ENCODE peak calls at places on chromosome 11, in four cellular contexts. D, X, I and V are unnamed samples. For H3K4me1 and H3K27me3, the result is how much of the 10 kb centered on the place peaks cover.

GRCh38 chr11:8934735-8935478 is 2.2 kb upstream of the C11orf16 start:
- DNase-seq in D (peak), X (no peak), I (peak), V (peak)

GRCh38 chr11:128903248-128904041 is 12.3 kb downstream of the KCNJ5 start:
- DNase-seq in D (peak), X (no peak), I (peak), V (peak)

GRCh38 chr11:75107187-75107586 is 10.5 kb upstream of the OR2AT4 start:
- DNase-seq in D (peak), X (no peak), I (no peak), V (no peak)

GRCh38 chr11:78187366-78188011 is 937 bp downstream of the KCTD21 start:
- DNase-seq in D (no peak), X (peak), I (no peak), V (no peak)

GRCh38 chr11:94806436-94806835 is 38.3 kb downstream of the AMOTL1 start:
- DNase-seq in D (peak), X (no peak), I (no peak), V (no peak)

GRCh38 chr11:45354976-45355705 is 69.0 kb upstream of the SYT13 start:
- DNase-seq in D (peak), X (peak), I (peak), V (no peak)

GRCh38 chr11:66715346-66716085 is 13.5 kb downstream of the SPTBN2 start:
- DNase-seq in D (no peak), X (no peak), I (no peak), V (no peak)

GRCh38 chr11:73661035-73661628 is 14.8 kb downstream of the PLEKHB1 start:
- DNase-seq in D (peak), X (peak), I (peak), V (peak)

GRCh38 chr11:86508604-86509471 is 134.2 kb downstream of the CCDC81 start:
- DNase-seq in D (peak), X (no peak), I (peak), V (no peak)

GRCh38 chr11:87455180-87455579 is 417.4 kb downstream of the TMEM135 start:
- DNase-seq in D (no peak), X (no peak), I (no peak), V (no peak)

GRCh38 chr11:76768091-76769047 is 14.8 kb upstream of the TSKU start:
- DNase-seq in D (peak), X (peak), I (peak), V (peak)

GRCh38 chr11:28350216-28350615 is 242.0 kb downstream of the METTL15 start:
- DNase-seq in D (no peak), X (no peak), I (no peak), V (no peak)

GRCh38 chr11:68584991-68585524 is 99.3 kb upstream of the GAL start:
- DNase-seq in D (peak), X (no peak), I (no peak), V (no peak)

GRCh38 chr11:92846542-92847125 is 122.8 kb upstream of the MTNR1B start:
- DNase-seq in D (peak), X (no peak), I (no peak), V (no peak)

GRCh38 chr11:130609121-130610035 is 160.9 kb downstream of the ADAMTS15 start:
- DNase-seq in D (no peak), X (peak), I (no peak), V (no peak)

GRCh38 chr11:132114185-132114584 is 743.8 kb downstream of the NTM start:
- DNase-seq in D (no peak), X (no peak), I (no peak), V (peak)

GRCh38 chr11:79441159-79441875 is 487 bp upstream of the TENM4 start:
- DNase-seq in D (peak), X (no peak), I (no peak), V (no peak)

GRCh38 chr11:117175781-117176180 is 2.8 kb upstream of the SIDT2 start:
- DNase-seq in D (no peak), X (no peak), I (no peak), V (no peak)

GRCh38 chr11:117296881-117297280 is 5.7 kb downstream of the BACE1-AS start:
- DNase-seq in D (no peak), X (no peak), I (no peak), V (no peak)

GRCh38 chr11:7257744-7258143 is 6.0 kb downstream of the SYT9 start:
- DNase-seq in D (no peak), X (no peak), I (no peak), V (no peak)

GRCh38 chr11:127873478-127873877 is 713.9 kb downstream of the ETS1 start:
- DNase-seq in D (no peak), X (no peak), I (no peak), V (no peak)

GRCh38 chr11:76225122-76225584 is 18.9 kb upstream of the WNT11 start:
- DNase-seq in D (no peak), X (no peak), I (no peak), V (no peak)

GRCh38 chr11:118979434-118979833 is 7.9 kb downstream of the FOXR1 start:
- DNase-seq in D (no peak), X (no peak), I (no peak), V (no peak)

GRCh38 chr11:42462558-42463310 is 849.1 kb upstream of the API5 start:
- DNase-seq in D (peak), X (no peak), I (peak), V (no peak)

GRCh38 chr11:46393231-46393616 is 1.6 kb upstream of the CHRM4 start:
- DNase-seq in D (no peak), X (peak), I (no peak), V (no peak)

GRCh38 chr11:122690292-122690691 is 34.8 kb downstream of the UBASH3B start:
- DNase-seq in D (no peak), X (no peak), I (no peak), V (no peak)
- H3K4me1 ChIP-seq in D (under half), X (under half), I (under half), V (under half)

GRCh38 chr11:20156876-20157613 is 3.2 kb downstream of the DBX1 start:
- DNase-seq in D (no peak), X (no peak), I (no peak), V (no peak)

GRCh38 chr11:20156280-20156875 is 3.9 kb downstream of the DBX1 start:
- DNase-seq in D (no peak), X (no peak), I (no peak), V (no peak)

GRCh38 chr11:20154381-20154780 is 5.9 kb downstream of the DBX1 start:
- DNase-seq in D (peak), X (no peak), I (no peak), V (peak)

GRCh38 chr11:20157768-20158167 is 2.5 kb downstream of the DBX1 start:
- DNase-seq in D (no peak), X (no peak), I (no peak), V (no peak)

DNA sequence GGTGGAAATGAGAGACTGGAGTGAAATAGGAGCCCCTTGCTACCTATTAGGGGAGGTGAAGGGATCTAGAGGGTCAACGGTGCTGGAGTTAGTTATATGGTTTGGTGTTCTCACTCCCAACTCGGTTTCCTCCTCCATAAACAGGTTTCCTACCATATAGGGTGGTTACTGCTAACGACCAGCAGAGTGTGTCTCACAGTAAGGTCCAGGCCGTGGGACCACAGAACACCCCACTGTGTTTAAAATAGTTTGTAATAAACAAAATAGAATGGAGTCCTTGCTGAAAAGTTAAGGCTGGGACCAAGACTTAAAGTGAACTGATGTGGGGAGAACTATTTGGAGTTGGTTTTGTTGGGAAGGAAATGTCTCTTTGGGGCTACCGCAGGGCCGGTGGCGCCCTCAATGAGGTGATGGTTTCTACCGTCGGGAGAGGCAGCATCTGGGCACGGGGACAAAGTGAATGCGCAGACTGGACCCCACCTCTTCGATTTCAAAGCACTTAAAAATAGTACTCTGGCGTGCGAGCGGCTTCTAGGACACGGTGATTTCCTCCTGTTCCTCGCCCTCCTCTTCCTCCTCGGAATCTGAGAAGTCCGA is 4.5 kb downstream of the DBX1 start:
- DNase-seq in D (no peak), X (no peak), I (no peak), V (no peak)
- H3K4me3 ChIP-seq in D (no peak), X (no peak), I (no peak), V (no peak)

DNA sequence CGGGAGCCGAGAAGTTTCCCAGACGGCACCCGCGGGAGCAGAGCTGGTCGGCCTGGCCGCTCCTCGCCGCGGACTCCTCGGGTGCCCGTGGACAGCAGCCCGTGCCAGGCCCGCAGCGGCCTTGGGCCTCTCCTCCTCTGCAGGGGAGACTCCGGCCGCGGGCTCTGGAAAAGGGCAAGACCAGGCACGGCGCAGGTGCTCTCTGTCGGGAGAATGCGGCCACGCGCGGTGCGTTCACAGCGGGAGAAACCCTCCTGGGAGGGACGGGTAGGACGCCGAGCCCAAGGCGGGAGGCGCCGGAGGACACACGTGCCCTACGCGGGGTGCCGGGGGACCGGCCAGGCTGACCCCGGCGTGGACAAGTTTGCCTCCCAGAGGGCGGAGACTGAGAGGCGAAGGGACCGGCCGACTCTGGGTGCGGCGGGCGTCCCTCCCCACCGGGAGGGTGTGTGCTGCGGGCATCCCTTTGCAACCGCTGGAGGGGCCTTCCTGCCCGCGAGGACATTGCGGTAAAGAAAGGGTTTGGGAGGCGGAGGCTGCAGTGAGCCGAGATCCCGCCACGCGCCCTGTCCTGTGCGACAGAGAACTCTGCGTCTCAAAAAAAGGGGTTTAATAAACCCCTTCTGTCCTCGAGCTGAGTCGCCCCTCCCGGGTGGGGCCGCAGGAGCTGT is 2.3 kb downstream of the IFITM1 start:
- DNase-seq in D (no peak), X (peak), I (no peak), V (no peak)
- H3K27me3 ChIP-seq in D (under half), X (under half), I (under half), V (under half)

DNA sequence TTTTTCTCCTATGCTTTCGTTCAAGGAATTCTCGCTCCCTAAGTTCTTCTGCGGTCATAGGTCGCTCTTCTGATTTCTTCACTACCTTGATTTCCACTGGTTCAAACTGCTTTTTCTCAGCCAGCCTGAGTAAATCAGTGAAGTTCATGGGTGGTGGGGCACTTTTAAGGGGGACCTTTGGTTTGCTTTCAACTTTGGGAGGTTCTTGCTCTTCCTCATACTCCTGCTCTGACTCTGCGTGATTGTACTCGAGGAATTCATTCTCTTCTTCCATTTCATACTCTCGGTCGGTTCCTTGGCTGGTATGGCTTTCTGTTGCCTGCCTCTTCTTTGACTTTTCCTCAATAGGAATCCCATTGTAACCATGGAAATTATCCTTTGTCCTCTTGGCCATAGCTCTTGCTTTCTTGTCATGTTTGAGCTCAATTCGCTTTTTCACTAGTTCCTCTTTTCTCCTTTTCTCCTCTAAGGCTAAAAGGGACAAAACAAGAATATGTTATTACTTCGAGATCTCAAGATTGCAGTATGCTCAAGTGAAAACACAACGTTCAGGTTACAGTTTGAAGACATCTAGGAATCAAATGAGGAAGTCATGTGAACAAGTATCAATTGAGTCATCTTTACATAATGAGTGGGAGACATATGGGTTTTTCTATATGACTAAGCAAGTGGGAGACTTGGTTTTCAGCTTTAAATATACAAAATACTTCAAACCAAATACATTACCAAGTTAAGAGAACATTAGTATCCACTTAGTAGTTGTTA is 16.2 kb downstream of the MISFA start:
- DNase-seq in D (peak), X (no peak), I (peak), V (no peak)
- H3K4me1 ChIP-seq in D (under half), X (under half), I (under half), V (under half)

GRCh38 chr11:16091862-16092261 is 264.5 kb downstream of the SOX6 start:
- DNase-seq in D (no peak), X (no peak), I (peak), V (no peak)

GRCh38 chr11:16095756-16096155 is 260.6 kb downstream of the SOX6 start:
- DNase-seq in D (no peak), X (no peak), I (no peak), V (no peak)

GRCh38 chr11:16096336-16096735 is 260.0 kb downstream of the SOX6 start:
- DNase-seq in D (peak), X (no peak), I (no peak), V (no peak)

GRCh38 chr11:16097543-16097942 is 258.8 kb downstream of the SOX6 start:
- DNase-seq in D (no peak), X (no peak), I (peak), V (no peak)

GRCh38 chr11:16093889-16094653 is 262.3 kb downstream of the SOX6 start:
- DNase-seq in D (peak), X (no peak), I (no peak), V (no peak)
- H3K4me3 ChIP-seq in D (no peak), X (no peak), I (no peak), V (no peak)

GRCh38 chr11:2126520-2127085 is 12.6 kb downstream of the IGF2 start:
- DNase-seq in D (no peak), X (no peak), I (no peak), V (no peak)

GRCh38 chr11:2122222-2122906 is 16.8 kb downstream of the IGF2 start:
- DNase-seq in D (peak), X (no peak), I (peak), V (no peak)

GRCh38 chr11:2121227-2122130 is 17.7 kb downstream of the IGF2 start:
- DNase-seq in D (no peak), X (no peak), I (no peak), V (no peak)

GRCh38 chr11:2122907-2123627 is 16.1 kb downstream of the IGF2 start:
- DNase-seq in D (no peak), X (no peak), I (no peak), V (no peak)

GRCh38 chr11:2123628-2123960 is 15.6 kb downstream of the IGF2 start:
- DNase-seq in D (no peak), X (no peak), I (no peak), V (no peak)
- H3K27me3 ChIP-seq in D (under half), X (half or more), I (under half), V (under half)

DNA sequence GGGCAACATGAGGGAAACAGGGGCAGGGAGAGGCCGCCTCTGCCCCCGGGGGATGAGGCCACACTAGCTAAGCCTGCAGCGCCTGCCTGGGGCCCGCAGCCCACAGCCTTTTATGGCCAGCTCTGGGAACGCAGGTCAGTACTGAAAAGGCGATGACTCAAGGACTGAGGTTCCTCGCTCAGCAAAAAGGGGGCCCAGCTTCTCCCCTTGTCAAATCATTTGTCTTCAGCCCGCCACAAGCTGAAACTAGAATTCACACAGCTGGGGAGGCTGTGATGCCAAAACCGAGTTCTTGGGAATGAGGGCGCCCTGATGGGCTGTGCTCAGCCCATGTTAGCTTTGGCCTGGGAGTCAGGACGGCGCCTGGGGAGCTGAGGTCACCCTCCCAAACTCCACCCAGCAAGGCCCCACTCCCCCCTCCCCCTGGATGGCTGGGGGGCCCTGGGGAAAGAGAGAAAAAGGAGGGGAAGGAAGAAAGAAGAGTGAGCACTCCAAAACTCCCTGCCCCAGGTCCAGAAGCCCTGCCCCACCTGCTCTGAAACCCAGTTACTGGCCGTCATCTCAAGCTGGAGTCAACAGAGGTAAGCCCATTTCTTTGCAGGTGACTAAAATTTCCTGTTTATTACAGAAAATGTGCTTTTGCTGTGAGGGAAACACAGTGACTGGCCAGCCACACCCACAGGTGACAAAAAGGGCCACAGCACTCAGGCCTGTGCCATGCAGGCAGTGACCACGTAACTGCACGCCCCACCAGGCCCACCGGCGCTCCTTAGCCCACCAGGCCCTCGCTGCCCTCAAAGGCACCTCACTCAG is 13.7 kb downstream of the EHD1 start:
- DNase-seq in D (peak), X (peak), I (peak), V (peak)
- H3K4me1 ChIP-seq in D (half or more), X (half or more), I (half or more), V (half or more)